ENCODE peak calls at places on chromosomes 7 and 10, in seven cellular contexts. U is endothelial cell of umbilical vein; A is stimulated activated CD4-positive, alpha-beta T cell treated with anti-CD3 and anti-CD28 coated beads, Interleukin-4, amount 100 ng/mL, for 24 hours; B is GM10248; E is naive thymus-derived CD8-positive, alpha-beta T cell; H is mammary epithelial cell; Z is CD8-positive, alpha-beta memory T cell. M is an unnamed sample.

GRCh38 chr10:33388805-33389204 is 54.3 kb upstream of the NRP1 start:
- DNase-seq in U (no peak), A (no peak), B (no peak), E (no peak), H (no peak), Z (no peak), M (no peak)

GRCh38 chr10:47364911-47365310 is 16.7 kb downstream of the RBP3 start:
- DNase-seq in U (no peak), A (no peak), B (no peak), E (no peak), H (no peak), Z (no peak), M (no peak)

GRCh38 chr10:4004144-4004543 is 219.1 kb upstream of the KLF6 start:
- DNase-seq in U (no peak), A (no peak), B (no peak), E (no peak), H (no peak), Z (no peak), M (no peak)

GRCh38 chr7:74475243-74475986 is 21.7 kb downstream of the GTF2IRD1 start:
- DNase-seq in U (no peak), A (no peak), B (no peak), E (no peak), H (no peak), Z (no peak), M (no peak)

GRCh38 chr10:73039635-73040034 is 57.0 kb downstream of the P4HA1 start:
- DNase-seq in U (no peak), A (no peak), B (no peak), E (no peak), H (no peak), Z (no peak), M (no peak)

GRCh38 chr7:47669178-47669878 is 87.4 kb upstream of the TNS3 start:
- DNase-seq in U (no peak), A (no peak), B (peak; percentile 86), E (no peak), H (peak; percentile 65), Z (no peak), M (no peak)

GRCh38 chr7:107025449-107026103 is 18.9 kb upstream of the PRKAR2B start:
- DNase-seq in U (no peak), A (no peak), B (no peak), E (no peak), H (no peak), Z (no peak), M (no peak)

GRCh38 chr7:2006231-2006771 is 226.4 kb downstream of the MAD1L1 start:
- DNase-seq in U (no peak), A (no peak), B (no peak), E (no peak), H (no peak), Z (no peak), M (no peak)

GRCh38 chr10:73967544-73967943 is 30.4 kb upstream of the VCL start:
- DNase-seq in U (no peak), A (no peak), B (no peak), E (no peak), H (no peak), Z (no peak), M (no peak)

GRCh38 chr7:70029993-70030392 is 431.7 kb downstream of the AUTS2 start:
- DNase-seq in U (no peak), A (no peak), B (no peak), E (no peak), H (no peak), Z (no peak), M (no peak)

GRCh38 chr10:110764793-110765512 is 106.8 kb upstream of the PDCD4 start:
- DNase-seq in U (no peak), A (no peak), B (no peak), E (no peak), H (no peak), Z (no peak), M (no peak)

GRCh38 chr10:23927926-23928325 is 281.0 kb upstream of the KIAA1217 start:
- DNase-seq in U (no peak), A (no peak), B (no peak), E (no peak), H (no peak), Z (no peak), M (no peak)

GRCh38 chr7:117623606-117624005 is 143.8 kb downstream of the CFTR start:
- DNase-seq in U (no peak), A (no peak), B (no peak), E (no peak), H (no peak), Z (no peak), M (no peak)

GRCh38 chr10:21944727-21945386 is 58.7 kb downstream of the DNAJC1 start:
- DNase-seq in U (peak; percentile 45), A (no peak), B (no peak), E (no peak), H (peak; percentile 24), Z (no peak), M (no peak)

GRCh38 chr10:49661291-49661856 is 18.1 kb upstream of the C10orf53 start:
- DNase-seq in U (no peak), A (no peak), B (peak; percentile 3), E (no peak), H (peak; percentile 75), Z (no peak), M (no peak)

GRCh38 chr10:106424981-106425380 is 739.5 kb downstream of the SORCS1 start:
- DNase-seq in U (no peak), A (no peak), B (no peak), E (no peak), H (peak; percentile 60), Z (no peak), M (no peak)

GRCh38 chr10:6300106-6300783 is 97.5 kb downstream of the PFKFB3 start:
- DNase-seq in U (no peak), A (peak; percentile 26), B (peak; percentile 69), E (peak; percentile 27), H (peak; percentile 40), Z (peak; percentile 53), M (peak; percentile 58)

GRCh38 chr7:120229094-120229493 is 43.9 kb upstream of the KCND2 start:
- DNase-seq in U (no peak), A (no peak), B (no peak), E (no peak), H (no peak), Z (no peak), M (no peak)

GRCh38 chr7:26319631-26320030 is 28.0 kb downstream of the SNX10 start:
- DNase-seq in U (no peak), A (no peak), B (no peak), E (no peak), H (no peak), Z (no peak), M (no peak)

GRCh38 chr7:44394636-44395035 is 69.2 kb upstream of the CAMK2B start:
- DNase-seq in U (no peak), A (no peak), B (no peak), E (no peak), H (no peak), Z (no peak), M (no peak)